ENCODE peak calls at places on chromosomes 12 and 14, in ten cellular contexts. H, T, Q, N, V, D, S, W, K and I are unnamed samples.

GRCh38 chr12:14396071-14396470 is 30.6 kb downstream of the ATF7IP start:
- DNase-seq in W (no peak), N (peak; percentile 60), D (no peak), K (no peak), Q (no peak), T (no peak), S (no peak), H (no peak), V (no peak), I (no peak)

GRCh38 chr14:73269729-73270651 is 32.7 kb downstream of the PAPLN start:
- DNase-seq in T (no peak), V (peak; percentile 22), D (no peak), W (peak; percentile 75), H (no peak), N (no peak), K (peak; percentile 58), Q (no peak), S (no peak), I (no peak)

GRCh38 chr14:70113211-70113610 is 75.5 kb downstream of the SLC8A3 start:
- DNase-seq in S (no peak), Q (no peak), W (no peak), K (no peak), V (no peak), T (no peak), D (no peak), H (no peak), N (no peak), I (no peak)

GRCh38 chr14:21068521-21069387 is 1.4 kb upstream of the ARHGEF40 start:
- DNase-seq in W (peak; percentile 61), H (no peak), S (no peak), K (peak; percentile 63), N (peak; percentile 58), V (peak; percentile 42), D (peak; percentile 46), Q (no peak), T (peak; percentile 35), I (peak; percentile 71)

GRCh38 chr12:48165089-48166031 is 8.0 kb upstream of the ASB8 start:
- DNase-seq in T (peak; percentile 38), N (peak; percentile 56), D (no peak), Q (no peak), H (peak; percentile 48), K (peak; percentile 44), W (no peak), S (peak; percentile 48), V (no peak), I (peak; percentile 37)

GRCh38 chr12:131833896-131834641 is 5.9 kb downstream of the MMP17 start:
- DNase-seq in N (no peak), T (peak; percentile 29), K (no peak), D (no peak), W (no peak), S (no peak), H (peak; percentile 23), Q (no peak), V (no peak), I (peak; percentile 46)

GRCh38 chr14:75941030-75941429 is 40.8 kb downstream of the TGFB3 start:
- DNase-seq in V (no peak), T (no peak), Q (no peak), H (no peak), N (no peak), W (peak; percentile 38), K (no peak), S (no peak), D (no peak), I (no peak)

GRCh38 chr14:54121461-54121860 is 164.8 kb upstream of the BMP4 start:
- DNase-seq in Q (no peak), K (no peak), D (no peak), W (no peak), T (no peak), N (no peak), H (no peak), V (no peak), S (no peak), I (no peak)

GRCh38 chr12:6095269-6095668 is 29.2 kb downstream of the VWF start:
- DNase-seq in S (no peak), V (no peak), Q (no peak), K (no peak), N (no peak), T (no peak), D (no peak), H (no peak), W (no peak), I (no peak)

GRCh38 chr14:62662811-62663477 is 382.3 kb downstream of the KCNH5 start:
- DNase-seq in S (no peak), N (no peak), T (no peak), H (no peak), W (no peak), K (no peak), V (no peak), D (no peak), Q (no peak), I (no peak)

GRCh38 chr12:79689041-79689476 is 1.7 kb downstream of the PAWR start:
- DNase-seq in D (no peak), W (no peak), T (peak; percentile 5), H (no peak), S (no peak), V (no peak), N (no peak), Q (no peak), K (no peak), I (no peak)

GRCh38 chr12:12467701-12468218 is 94.9 kb downstream of the DUSP16 start:
- DNase-seq in W (no peak), V (no peak), N (no peak), S (no peak), H (no peak), K (no peak), D (peak; percentile 56), T (no peak), Q (no peak), I (no peak)

GRCh38 chr12:122984612-122985358 is 4.3 kb downstream of the ARL6IP4 start:
- DNase-seq in T (no peak), D (peak; percentile 44), K (no peak), V (peak; percentile 21), W (peak; percentile 71), Q (no peak), S (no peak), H (no peak), N (no peak), I (no peak)

GRCh38 chr14:88792572-88793258 is at the start of gene EML5:
- DNase-seq in V (peak; percentile 73), W (peak; percentile 89), Q (peak; percentile 20), N (peak; percentile 74), T (peak; percentile 56), D (peak; percentile 79), K (peak; percentile 58), H (no peak), S (no peak), I (peak; percentile 83)

GRCh38 chr12:1661553-1662335 is 29.1 kb upstream of the ADIPOR2 start:
- DNase-seq in W (peak; percentile 94), K (peak; percentile 94), V (peak; percentile 87), Q (peak; percentile 93), S (peak; percentile 43), H (peak; percentile 79), D (peak; percentile 98), T (peak; percentile 94), N (peak; percentile 82), I (peak; percentile 76)

GRCh38 chr14:36947362-36947761 is 225.0 kb downstream of the SLC25A21 start:
- DNase-seq in V (no peak), D (no peak), T (peak; percentile 40), H (no peak), W (no peak), K (no peak), N (no peak), S (no peak), Q (no peak), I (no peak)

GRCh38 chr12:116922194-116922897 is 11.6 kb downstream of the FBXW8 start:
- DNase-seq in K (no peak), S (no peak), D (no peak), V (no peak), W (no peak), N (no peak), Q (no peak), T (no peak), H (no peak), I (no peak)

GRCh38 chr14:37587881-37588666 is 7.0 kb downstream of the FOXA1 start:
- DNase-seq in W (no peak), K (no peak), H (no peak), N (no peak), S (no peak), T (no peak), D (no peak), V (no peak), Q (no peak), I (peak; percentile 56)

GRCh38 chr12:71315328-71315960 is 124.2 kb upstream of the LGR5 start:
- DNase-seq in H (no peak), T (no peak), Q (no peak), D (no peak), N (no peak), S (no peak), K (no peak), W (no peak), V (no peak), I (no peak)

GRCh38 chr14:39426605-39427004 is 5.6 kb downstream of the FBXO33 start:
- DNase-seq in S (no peak), Q (no peak), W (no peak), N (no peak), H (peak; percentile 11), T (peak; percentile 40), V (no peak), K (peak; percentile 48), D (no peak), I (peak; percentile 37)

GRCh38 chr14:23423657-23424056 is 11.8 kb downstream of the MYH7 start:
- DNase-seq in K (no peak), Q (no peak), T (no peak), H (no peak), V (no peak), S (no peak), W (no peak), N (no peak), D (no peak), I (no peak)

GRCh38 chr14:61569783-61570182 is 125.5 kb upstream of the HIF1A start:
- DNase-seq in H (no peak), N (peak; percentile 61), V (no peak), K (peak; percentile 41), W (peak; percentile 69), T (peak; percentile 78), Q (no peak), S (no peak), D (no peak), I (no peak)

GRCh38 chr12:56007148-56007891 is 10.2 kb downstream of the SUOX start:
- DNase-seq in W (peak; percentile 91), H (peak; percentile 91), N (peak; percentile 65), D (peak; percentile 83), Q (peak; percentile 55), K (peak; percentile 96), T (peak; percentile 83), V (peak; percentile 70), S (peak; percentile 66), I (peak; percentile 89)

GRCh38 chr12:22919883-22920282 is 294.9 kb downstream of the ETNK1 start:
- DNase-seq in W (no peak), T (no peak), S (no peak), K (no peak), H (no peak), Q (no peak), V (no peak), D (no peak), N (no peak), I (no peak)

GRCh38 chr12:83758889-83759631 is 1072.4 kb downstream of the TMTC2 start:
- DNase-seq in Q (no peak), K (no peak), S (no peak), T (no peak), H (no peak), D (no peak), W (no peak), N (no peak), V (no peak), I (no peak)

GRCh38 chr12:93425736-93426363 is 15.9 kb downstream of the UBE2N start:
- DNase-seq in K (no peak), N (no peak), T (no peak), S (no peak), H (no peak), V (no peak), D (no peak), Q (no peak), W (no peak), I (no peak)

GRCh38 chr12:130920711-130921381 is 32.9 kb upstream of the ADGRD1 start:
- DNase-seq in K (peak; percentile 84), D (no peak), W (peak; percentile 79), T (peak; percentile 4), H (no peak), Q (no peak), N (no peak), S (no peak), V (no peak), I (no peak)